ENCODE peak calls at places on chromosomes 13 and 19, in seven cellular contexts. F is HL-60, I is HCT116, K is GM12892, N is GM23338, S is endothelial cell of umbilical vein, E is stomach. H is an unnamed sample.

GRCh38 chr13:97493471-97493870 is 59.5 kb downstream of the RAP2A start:
- DNase-seq in F (no peak), I (no peak), K (no peak), N (no peak), S (no peak), E (no peak), H (no peak)

GRCh38 chr19:40599331-40600085 is 1.7 kb upstream of the LTBP4 start:
- DNase-seq in F (no peak), I (no peak), K (no peak), N (peak; percentile 51), S (no peak), E (no peak), H (no peak)

GRCh38 chr19:30222428-30222873 is 149.7 kb upstream of the ZNF536 start:
- DNase-seq in F (no peak), I (no peak), K (peak; percentile 49), N (peak; percentile 57), S (no peak), E (no peak), H (peak; percentile 87)

GRCh38 chr19:44872661-44873060 is 18.4 kb upstream of the TOMM40 start:
- DNase-seq in F (no peak), I (no peak), K (no peak), N (no peak), S (no peak), E (no peak), H (no peak)

GRCh38 chr19:55355213-55355821 is 798 bp upstream of the COX6B2 start:
- DNase-seq in F (no peak), I (no peak), K (no peak), N (peak; percentile 77), S (no peak), E (no peak), H (no peak)

GRCh38 chr19:18287836-18288772 is 6.7 kb upstream of the JUND start:
- DNase-seq in F (no peak), I (no peak), K (no peak), N (peak; percentile 92), S (no peak), E (no peak), H (no peak)

GRCh38 chr13:41827507-41828213 is 133.2 kb downstream of the VWA8 start:
- DNase-seq in F (no peak), I (peak; percentile 39), K (no peak), N (no peak), S (peak; percentile 87), E (no peak), H (no peak)

GRCh38 chr13:73816702-73817101 is 317.5 kb downstream of the KLF12 start:
- DNase-seq in F (no peak), I (peak; percentile 2), K (no peak), N (no peak), S (no peak), E (no peak), H (no peak)

GRCh38 chr13:113861433-113862030 is 2.3 kb downstream of the GAS6 start:
- DNase-seq in F (no peak), I (no peak), K (peak; percentile 20), N (no peak), S (no peak), E (no peak), H (no peak)

GRCh38 chr19:1169921-1170885 is 3.9 kb downstream of the SBNO2 start:
- DNase-seq in F (no peak), I (no peak), K (no peak), N (no peak), S (no peak), E (peak; percentile 56), H (peak; percentile 80)

GRCh38 chr19:48010932-48011758 is 16.7 kb downstream of the ELSPBP1 start:
- DNase-seq in F (no peak), I (no peak), K (no peak), N (no peak), S (no peak), E (no peak), H (no peak)

GRCh38 chr13:68234278-68234677 is 1004.1 kb upstream of the PCDH9 start:
- DNase-seq in F (no peak), I (no peak), K (no peak), N (peak; percentile 43), S (peak; percentile 3), E (no peak), H (no peak)

GRCh38 chr19:8612807-8613171 is 2.3 kb upstream of the ADAMTS10 start:
- DNase-seq in F (no peak), I (no peak), K (no peak), N (no peak), S (no peak), E (no peak), H (no peak)

GRCh38 chr19:8610928-8611284 is 391 bp upstream of the ADAMTS10 start:
- DNase-seq in F (no peak), I (no peak), K (no peak), N (peak; percentile 83), S (no peak), E (no peak), H (no peak)

GRCh38 chr19:8611391-8611883 is 922 bp upstream of the ADAMTS10 start:
- DNase-seq in F (no peak), I (no peak), K (no peak), N (peak; percentile 59), S (no peak), E (no peak), H (no peak)

GRCh38 chr19:8610041-8610927 is at the start of gene ADAMTS10:
- DNase-seq in F (peak; percentile 16), I (no peak), K (no peak), N (peak; percentile 76), S (no peak), E (no peak), H (no peak)

GRCh38 chr19:8611890-8612806 is 1.6 kb upstream of the ADAMTS10 start:
- DNase-seq in F (no peak), I (no peak), K (no peak), N (peak; percentile 74), S (peak; percentile 31), E (no peak), H (no peak)
- TF ChIP-seq POLR2AphosphoS5 in F (no peak), I (no peak), K (no peak), N (no peak), S (no peak), E (no peak), H (no peak)

DNA sequence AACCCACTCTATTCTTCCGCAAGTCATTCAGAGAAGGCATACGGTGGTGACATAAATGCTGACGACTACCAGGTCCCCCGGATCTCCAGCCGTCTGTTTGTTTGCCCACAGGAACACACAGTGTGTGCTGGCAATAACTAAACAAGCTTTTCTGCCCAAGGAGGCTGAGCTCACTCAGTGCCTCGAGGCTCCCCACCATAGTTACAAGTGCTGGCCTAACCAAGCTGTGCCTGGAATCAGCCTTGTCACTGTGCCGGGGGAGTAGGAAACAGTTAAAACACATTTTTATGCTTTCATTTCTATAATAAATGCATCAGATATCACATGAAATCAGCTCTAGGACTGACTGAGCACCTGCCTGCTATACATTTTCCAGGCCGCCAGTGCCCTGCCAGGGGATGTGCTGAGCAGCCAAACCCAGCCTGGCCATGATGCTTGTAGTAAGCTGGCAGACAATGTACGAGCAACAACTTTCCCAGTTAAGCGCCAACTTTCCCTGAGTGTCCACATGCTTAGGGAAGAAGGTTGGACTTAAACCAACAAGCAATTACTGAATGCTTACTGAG is 28.1 kb downstream of the BRD4 start:
- DNase-seq in F (no peak), I (no peak), K (no peak), N (no peak), S (no peak), E (no peak), H (no peak)
- TF ChIP-seq POLR2AphosphoS5 in F (no peak), I (no peak), K (no peak), N (no peak), S (no peak), E (no peak), H (no peak)

DNA sequence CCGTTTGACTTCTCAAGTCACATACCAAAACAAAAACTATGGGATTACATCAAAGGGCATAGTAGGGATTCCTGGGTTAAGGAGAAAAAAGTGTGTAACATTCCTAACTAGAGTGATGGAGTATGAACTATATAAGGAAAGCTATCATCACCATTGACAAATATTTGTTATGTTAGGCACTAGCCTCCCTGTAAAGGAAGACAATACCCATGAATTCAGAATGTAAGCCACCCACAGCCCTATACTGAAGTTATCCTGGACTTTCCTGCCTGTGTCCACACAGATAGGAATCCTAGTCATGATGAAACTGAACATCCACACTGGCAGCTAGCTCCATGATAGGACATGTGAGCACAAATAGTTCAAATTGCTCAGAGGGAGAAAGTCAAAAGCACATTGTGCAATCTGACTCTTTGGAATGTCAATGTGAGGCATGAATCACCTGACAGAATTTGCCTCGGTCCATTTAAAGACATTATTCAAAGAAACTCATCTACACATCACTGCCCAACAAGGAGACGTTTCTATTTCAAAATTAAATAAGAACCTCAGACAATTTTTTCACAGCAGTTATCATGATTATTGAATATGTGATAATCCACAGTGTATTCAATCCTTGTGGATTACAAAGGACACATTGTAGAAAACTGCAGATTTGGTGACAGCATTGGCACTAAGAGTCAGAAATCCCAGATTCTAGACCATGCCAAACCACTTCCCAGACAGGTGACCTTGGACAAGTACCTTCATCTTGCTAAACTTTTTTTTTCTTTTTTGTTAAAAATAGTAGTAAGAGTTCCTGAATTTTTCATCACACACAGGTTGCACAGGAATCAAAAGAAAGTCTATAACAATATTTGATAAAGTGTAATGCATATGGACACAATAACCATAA is 529.3 kb downstream of the IRS2 start:
- DNase-seq in F (no peak), I (peak; percentile 78), K (no peak), N (peak; percentile 21), S (peak; percentile 42), E (no peak), H (no peak)
- TF ChIP-seq POLR2AphosphoS5 in F (no peak), I (peak; percentile 53), K (no peak), N (no peak), S (no peak), E (no peak), H (peak; percentile 75)

GRCh38 chr19:38280030-38280921 is 15.9 kb downstream of the SPINT2 start:
- DNase-seq in F (no peak), I (no peak), K (no peak), N (no peak), S (no peak), E (no peak), H (no peak)

GRCh38 chr19:38283261-38283660 is 18.9 kb downstream of the SPINT2 start:
- DNase-seq in F (no peak), I (no peak), K (no peak), N (no peak), S (no peak), E (no peak), H (no peak)

GRCh38 chr19:38278751-38279150 is 14.4 kb downstream of the SPINT2 start:
- DNase-seq in F (no peak), I (no peak), K (no peak), N (no peak), S (no peak), E (no peak), H (no peak)

GRCh38 chr19:38284422-38284821 is 19.6 kb upstream of the C19orf33 start:
- DNase-seq in F (peak; percentile 11), I (no peak), K (no peak), N (no peak), S (peak; percentile 48), E (no peak), H (no peak)

DNA sequence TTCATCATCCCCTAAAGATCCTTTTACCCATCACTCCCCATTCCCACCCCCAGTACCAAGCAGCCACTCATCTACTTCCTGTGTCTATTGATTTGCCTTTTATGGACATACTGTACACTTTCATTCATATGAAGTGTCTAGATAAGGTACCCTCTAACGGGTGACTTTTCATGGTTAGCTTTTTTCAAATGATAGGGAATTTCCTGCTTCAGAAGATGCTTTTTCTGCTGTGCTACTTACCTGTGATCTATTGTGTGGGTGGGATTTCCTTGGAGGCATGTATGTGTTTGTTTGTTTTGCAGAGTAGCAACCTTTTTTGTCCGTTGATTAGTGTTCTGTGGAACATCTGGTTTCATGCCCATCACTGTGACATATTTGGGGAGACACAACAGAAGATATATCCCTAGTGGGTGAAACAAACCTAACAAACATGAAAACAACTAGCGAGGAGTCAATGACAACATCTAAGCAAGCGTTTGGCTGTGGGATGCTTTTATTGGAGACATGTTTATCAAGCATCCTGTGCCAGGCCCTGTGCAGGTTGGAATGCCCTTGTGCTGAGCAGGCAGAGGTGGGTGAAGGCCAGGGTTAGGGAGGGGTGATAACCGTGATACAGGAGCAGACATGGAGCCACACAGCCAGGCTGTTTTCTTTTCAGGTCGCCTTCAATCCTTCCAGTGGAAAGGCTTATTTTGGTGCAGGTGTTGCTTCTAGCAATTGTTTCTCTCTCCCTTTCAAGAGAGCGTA is 17.6 kb downstream of the SPINT2 start:
- DNase-seq in F (no peak), I (no peak), K (no peak), N (no peak), S (no peak), E (no peak), H (no peak)
- TF ChIP-seq POLR2AphosphoS5 in F (no peak), I (no peak), K (no peak), N (no peak), S (no peak), E (no peak), H (no peak)

H was measured in upper lobe of left lung.